ENCODE peak calls at places on chromosomes 5 and 9, in five cellular contexts. X, K, M, Y and C are unnamed samples.

GRCh38 chr9:76602191-76602590 is 143.2 kb downstream of the GCNT1 start:
- DNase-seq in X (no peak), K (no peak), M (no peak), Y (no peak), C (no peak)

GRCh38 chr5:124309241-124309977 is 437.0 kb downstream of the ZNF608 start:
- DNase-seq in X (no peak), K (no peak), M (no peak), Y (no peak), C (no peak)

GRCh38 chr9:37486256-37486615 is 488 bp downstream of the POLR1E start:
- DNase-seq in X (no peak), K (no peak), M (no peak), Y (no peak), C (no peak)

GRCh38 chr9:100167176-100167575 is 68.1 kb downstream of the INVS start:
- DNase-seq in X (no peak), K (no peak), M (no peak), Y (no peak), C (no peak)

GRCh38 chr9:131835132-131835910 is 95.4 kb upstream of the RAPGEF1 start:
- DNase-seq in X (no peak), K (no peak), M (no peak), Y (no peak), C (no peak)

GRCh38 chr9:95004452-95005275 is 278.2 kb downstream of the AOPEP start:
- DNase-seq in X (peak), K (peak), M (peak), Y (peak), C (peak)

GRCh38 chr5:135986891-135987401 is 32.2 kb upstream of the LECT2 start:
- DNase-seq in X (no peak), K (no peak), M (no peak), Y (no peak), C (no peak)

GRCh38 chr9:97766092-97766491 is 69.0 kb upstream of the XPA start:
- DNase-seq in X (no peak), K (no peak), M (no peak), Y (no peak), C (no peak)

GRCh38 chr5:83553000-83553486 is 81.5 kb downstream of the VCAN start:
- DNase-seq in X (no peak), K (no peak), M (no peak), Y (no peak), C (no peak)

GRCh38 chr9:95667789-95668188 is 151.0 kb upstream of the PTCH1 start:
- DNase-seq in X (no peak), K (no peak), M (no peak), Y (no peak), C (no peak)

GRCh38 chr9:93699650-93700049 is 123.3 kb downstream of the PHF2 start:
- DNase-seq in X (no peak), K (no peak), M (no peak), Y (no peak), C (no peak)

GRCh38 chr9:38160613-38161215 is 91.7 kb upstream of the SHB start:
- DNase-seq in X (peak), K (peak), M (peak), Y (no peak), C (peak)

GRCh38 chr5:72288923-72289322 is 31.1 kb downstream of the MRPS27 start:
- DNase-seq in X (no peak), K (no peak), M (no peak), Y (no peak), C (no peak)

GRCh38 chr5:28473531-28474107 is 1435.2 kb upstream of the CDH9 start:
- DNase-seq in X (peak), K (no peak), M (no peak), Y (no peak), C (no peak)

GRCh38 chr9:21153688-21154608 is 12.3 kb upstream of the IFNW1 start:
- DNase-seq in X (peak), K (no peak), M (peak), Y (no peak), C (no peak)

GRCh38 chr5:57174128-57174849 is 430 bp downstream of the GPBP1 start:
- DNase-seq in X (no peak), K (peak), M (no peak), Y (no peak), C (peak)

GRCh38 chr9:2109066-2109650 is 94.0 kb downstream of the SMARCA2 start:
- DNase-seq in X (no peak), K (no peak), M (no peak), Y (no peak), C (no peak)